ENCODE peak calls at places on chromosomes 1 and 21, in six cellular contexts. O, E, C, B, U and R are unnamed samples.
A peak's percentile ranks its signal among the peaks of the same experiment; 100 is the strongest.

GRCh38 chr1:209751627-209752231 is 4.1 kb upstream of the TRAF3IP3 start:
- DNase-seq in O (no peak), E (no peak), C (no peak), B (no peak), U (no peak), R (peak; percentile 60)

GRCh38 chr1:205567716-205568115 is 63.2 kb downstream of the CDK18 start:
- DNase-seq in O (no peak), E (no peak), C (no peak), B (no peak), U (no peak), R (no peak)

GRCh38 chr21:41662161-41662560 is 104.7 kb downstream of the RIPK4 start:
- DNase-seq in O (no peak), E (no peak), C (no peak), B (no peak), U (no peak), R (no peak)

GRCh38 chr1:9537863-9538668 is 1.2 kb upstream of the SLC25A33 start:
- DNase-seq in O (no peak), E (no peak), C (peak; percentile 50), B (no peak), U (no peak), R (no peak)

GRCh38 chr1:52571783-52572182 is 18.9 kb upstream of the TUT4 start:
- DNase-seq in O (peak; percentile 65), E (peak; percentile 18), C (no peak), B (no peak), U (no peak), R (no peak)

GRCh38 chr1:201783572-201783971 is 45.4 kb upstream of the IPO9 start:
- DNase-seq in O (no peak), E (no peak), C (no peak), B (no peak), U (no peak), R (no peak)

GRCh38 chr1:247471445-247472016 is 13.6 kb upstream of the OR2B11 start:
- DNase-seq in O (no peak), E (no peak), C (no peak), B (no peak), U (no peak), R (no peak)

GRCh38 chr1:21670956-21671902 is 2.1 kb upstream of the RAP1GAP start:
- DNase-seq in O (peak; percentile 13), E (no peak), C (no peak), B (no peak), U (no peak), R (peak; percentile 17)

GRCh38 chr1:61316493-61316892 is 234.1 kb downstream of the NFIA start:
- DNase-seq in O (no peak), E (no peak), C (no peak), B (no peak), U (no peak), R (no peak)

GRCh38 chr1:46725736-46726108 is 6.8 kb upstream of the EFCAB14 start:
- DNase-seq in O (no peak), E (no peak), C (no peak), B (no peak), U (peak; percentile 62), R (no peak)

GRCh38 chr1:24870551-24871195 is 59.4 kb downstream of the RUNX3 start:
- DNase-seq in O (no peak), E (no peak), C (no peak), B (no peak), U (no peak), R (peak; percentile 66)

GRCh38 chr1:187921426-187921825 is 1092.7 kb downstream of the PLA2G4A start:
- DNase-seq in O (no peak), E (no peak), C (no peak), B (no peak), U (no peak), R (no peak)

GRCh38 chr1:167774710-167775109 is 52.9 kb downstream of the MPZL1 start:
- DNase-seq in O (no peak), E (peak; percentile 68), C (no peak), B (no peak), U (peak; percentile 26), R (no peak)

GRCh38 chr1:226123591-226124471 is 61.3 kb downstream of the H3-3A start:
- DNase-seq in O (no peak), E (no peak), C (peak; percentile 79), B (no peak), U (peak; percentile 45), R (no peak)

GRCh38 chr1:40838045-40838979 is 23.9 kb downstream of the CITED4 start:
- DNase-seq in O (peak; percentile 53), E (no peak), C (no peak), B (no peak), U (no peak), R (no peak)

GRCh38 chr1:208595745-208596144 is 351.6 kb upstream of the PLXNA2 start:
- DNase-seq in O (no peak), E (no peak), C (no peak), B (peak; percentile 5), U (peak; percentile 65), R (no peak)

GRCh38 chr21:26116456-26117011 is 54.0 kb downstream of the APP start:
- DNase-seq in O (no peak), E (no peak), C (no peak), B (peak; percentile 50), U (peak; percentile 32), R (no peak)

GRCh38 chr1:212721388-212722247 is 22.0 kb upstream of the BATF3 start:
- DNase-seq in O (no peak), E (peak; percentile 26), C (no peak), B (no peak), U (peak; percentile 82), R (no peak)

GRCh38 chr1:202127836-202128622 is 5.3 kb downstream of the GPR37L1 start:
- DNase-seq in O (no peak), E (no peak), C (no peak), B (no peak), U (no peak), R (no peak)

GRCh38 chr1:74057719-74058118 is 140.3 kb downstream of the LRRIQ3 start:
- DNase-seq in O (no peak), E (no peak), C (no peak), B (no peak), U (no peak), R (no peak)

GRCh38 chr1:234295039-234295438 is 78.2 kb upstream of the COA6 start:
- DNase-seq in O (no peak), E (no peak), C (no peak), B (no peak), U (no peak), R (no peak)

GRCh38 chr1:62593825-62594394 is 3.4 kb upstream of the ANGPTL3 start:
- DNase-seq in O (no peak), E (no peak), C (no peak), B (no peak), U (peak; percentile 1), R (no peak)

GRCh38 chr1:209871430-209871829 is 43.7 kb downstream of the UTP25 start:
- DNase-seq in O (no peak), E (no peak), C (no peak), B (no peak), U (no peak), R (no peak)